ENCODE peak calls at places on chromosomes 1 and 21, in six cellular contexts. P is K562, N is IMR-90, L is HepG2, E is SK-N-SH, J is GM12878. H is an unnamed sample.

GRCh38 chr21:42063578-42064521 is 7.3 kb upstream of the UMODL1 start:
- DNase-seq in P (no peak), N (no peak), L (no peak), E (no peak), J (peak; percentile 63), H (no peak)

GRCh38 chr1:1946540-1946939 is 27.5 kb upstream of the TMEM52 start:
- DNase-seq in P (no peak), N (peak; percentile 7), L (no peak), E (no peak), J (no peak), H (no peak)

GRCh38 chr21:16280731-16281130 is 550.9 kb downstream of the USP25 start:
- DNase-seq in P (no peak), N (no peak), L (no peak), E (no peak), J (no peak), H (no peak)

GRCh38 chr1:218480137-218480536 is 135.0 kb downstream of the TGFB2 start:
- DNase-seq in P (no peak), N (peak; percentile 97), L (no peak), E (no peak), J (no peak), H (no peak)

GRCh38 chr1:196734460-196734859 is 40.2 kb upstream of the CFHR3 start:
- DNase-seq in P (no peak), N (no peak), L (no peak), E (no peak), J (no peak), H (no peak)

GRCh38 chr1:9960011-9960410 is 16.7 kb downstream of the NMNAT1 start:
- DNase-seq in P (no peak), N (no peak), L (no peak), E (no peak), J (no peak), H (no peak)

GRCh38 chr1:16249838-16250241 is 12.9 kb upstream of the CPLANE2 start:
- DNase-seq in P (no peak), N (peak; percentile 76), L (peak; percentile 25), E (no peak), J (no peak), H (no peak)

GRCh38 chr1:47555307-47555706 is 117.5 kb downstream of the FOXD2 start:
- DNase-seq in P (no peak), N (no peak), L (no peak), E (no peak), J (no peak), H (peak; percentile 64)

GRCh38 chr1:225447001-225447615 is 19.3 kb upstream of the LBR start:
- DNase-seq in P (no peak), N (no peak), L (no peak), E (no peak), J (no peak), H (no peak)

GRCh38 chr1:216518844-216519627 is 95.8 kb upstream of the USH2A start:
- DNase-seq in P (no peak), N (no peak), L (no peak), E (peak; percentile 37), J (no peak), H (no peak)

GRCh38 chr21:37188825-37189224 is 78.3 kb downstream of the VPS26C start:
- DNase-seq in P (no peak), N (no peak), L (no peak), E (no peak), J (no peak), H (no peak)

GRCh38 chr1:164617607-164618564 is 58.9 kb downstream of the PBX1 start:
- DNase-seq in P (peak; percentile 34), N (peak; percentile 42), L (peak; percentile 23), E (peak; percentile 31), J (no peak), H (no peak)

DNA sequence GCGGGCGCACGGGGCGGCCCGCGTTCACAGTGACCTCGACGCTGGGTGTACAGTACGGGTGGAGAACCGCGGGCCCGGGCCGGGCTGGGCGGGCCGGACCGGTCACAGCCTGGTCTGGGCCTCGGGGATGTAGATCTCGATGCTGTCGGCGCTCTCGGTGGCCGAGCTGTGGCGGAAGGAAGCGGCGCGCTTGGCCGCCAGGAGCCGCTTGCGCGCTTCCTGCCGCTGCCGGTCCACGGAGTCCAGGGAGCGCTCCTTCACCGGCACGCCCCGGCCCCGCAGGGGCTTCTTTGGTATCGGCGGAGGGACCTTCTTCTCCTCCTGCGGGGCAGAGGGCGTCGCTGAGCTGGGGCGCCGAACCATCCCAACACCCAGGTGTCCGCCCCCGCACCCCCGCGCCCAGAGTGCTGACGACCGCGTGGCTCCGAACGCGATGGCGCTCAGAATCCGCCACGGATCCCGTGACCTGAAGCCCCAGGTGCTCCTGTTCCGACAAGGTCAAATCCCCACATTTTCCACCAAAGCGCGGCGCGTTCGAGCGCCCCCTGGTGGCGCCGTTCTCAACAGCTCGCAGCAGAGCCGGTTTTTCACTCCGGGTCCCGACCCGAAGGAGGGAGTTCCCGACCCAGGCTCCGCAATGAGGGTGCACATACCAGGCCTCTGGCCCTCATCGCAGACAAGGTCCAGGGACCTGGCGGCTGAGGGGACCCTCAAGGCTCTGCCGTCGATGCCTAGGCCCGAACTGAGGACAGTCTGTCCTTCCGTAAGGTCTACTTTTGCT is 6.6 kb upstream of the SMIM12 start:
- DNase-seq in P (peak; percentile 83), N (peak; percentile 53), L (peak; percentile 41), E (peak; percentile 87), J (peak; percentile 52), H (peak; percentile 75)
- TF ChIP-seq SMC3 in P (peak; percentile 68), N (peak; percentile 51), L (peak; percentile 17), E (peak; percentile 43), J (peak; percentile 62), H (peak; percentile 48)

GRCh38 chr1:205565799-205566198 is 61.3 kb downstream of the CDK18 start:
- DNase-seq in P (no peak), N (no peak), L (no peak), E (no peak), J (no peak), H (no peak)

GRCh38 chr1:205568135-205568468 is 63.6 kb downstream of the CDK18 start:
- DNase-seq in P (no peak), N (no peak), L (no peak), E (no peak), J (no peak), H (no peak)

GRCh38 chr1:205568469-205569361 is 63.1 kb downstream of the ELK4 start:
- DNase-seq in P (no peak), N (no peak), L (no peak), E (peak; percentile 77), J (no peak), H (no peak)

GRCh38 chr1:205569411-205570172 is 62.2 kb downstream of the ELK4 start:
- DNase-seq in P (no peak), N (no peak), L (no peak), E (peak; percentile 50), J (no peak), H (no peak)

GRCh38 chr1:205567716-205568115 is 63.2 kb downstream of the CDK18 start:
- DNase-seq in P (no peak), N (no peak), L (no peak), E (no peak), J (no peak), H (no peak)
- TF ChIP-seq SMC3 in P (no peak), N (no peak), L (no peak), E (no peak), J (no peak), H (no peak)

GRCh38 chr21:32279377-32279680 is 480 bp upstream of the MIS18A start:
- DNase-seq in P (no peak), N (no peak), L (no peak), E (no peak), J (no peak), H (no peak)
- TF ChIP-seq SMC3 in P (no peak), N (no peak), L (no peak), E (no peak), J (no peak), H (no peak)

DNA sequence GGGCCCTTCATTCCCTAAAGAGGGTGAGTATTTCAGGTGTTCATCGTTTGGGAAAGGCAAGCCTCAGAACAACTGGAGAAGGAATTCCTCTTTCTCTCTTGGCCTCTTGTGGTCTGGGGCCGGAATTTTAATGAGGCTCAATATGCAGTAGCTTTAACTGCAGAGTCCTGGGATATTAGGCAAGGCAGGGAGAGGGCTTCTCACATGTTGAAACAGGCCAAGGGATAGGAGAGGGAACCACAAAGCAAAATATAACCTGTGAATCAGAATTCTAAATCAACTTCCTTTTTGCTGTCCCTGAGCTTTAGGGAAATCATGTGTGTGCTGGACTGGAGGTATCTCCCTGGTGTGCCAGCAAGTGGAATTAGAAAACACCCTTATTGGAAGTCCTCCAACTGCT is 215.7 kb upstream of the ZRANB2 start:
- DNase-seq in P (no peak), N (no peak), L (no peak), E (no peak), J (no peak), H (no peak)
- TF ChIP-seq SMC3 in P (no peak), N (no peak), L (no peak), E (no peak), J (no peak), H (no peak)

GRCh38 chr1:12343823-12344487 is 114.1 kb downstream of the VPS13D start:
- DNase-seq in P (no peak), N (no peak), L (no peak), E (no peak), J (peak; percentile 21), H (no peak)

GRCh38 chr1:12342261-12343003 is 112.6 kb downstream of the VPS13D start:
- DNase-seq in P (no peak), N (no peak), L (peak; percentile 7), E (no peak), J (no peak), H (no peak)

GRCh38 chr1:12346483-12347155 is 116.8 kb downstream of the VPS13D start:
- DNase-seq in P (no peak), N (no peak), L (peak; percentile 55), E (no peak), J (no peak), H (no peak)

GRCh38 chr1:12345350-12346217 is 115.8 kb downstream of the VPS13D start:
- DNase-seq in P (no peak), N (no peak), L (no peak), E (no peak), J (peak; percentile 5), H (no peak)

GRCh38 chr1:12344611-12345299 is 114.9 kb downstream of the VPS13D start:
- DNase-seq in P (no peak), N (no peak), L (no peak), E (peak; percentile 14), J (peak; percentile 31), H (no peak)
- TF ChIP-seq SMC3 in P (no peak), N (no peak), L (no peak), E (no peak), J (no peak), H (no peak)